ENCODE peak calls at places on chromosomes 16 and 17, in four cellular contexts. Q is adrenal gland, O is upper lobe of left lung, I is sigmoid colon. X is an unnamed sample.
A peak's percentile ranks its signal among the peaks of the same experiment; 100 is the strongest.

GRCh38 chr17:27945333-27945616 is 52.1 kb upstream of the LYRM9 start:
- DNase-seq in O (no peak), I (no peak), Q (no peak), X (no peak)

GRCh38 chr16:69223882-69224281 is 36.9 kb downstream of the SNTB2 start:
- DNase-seq in I (no peak), O (no peak), Q (no peak), X (no peak)

GRCh38 chr17:33520404-33521032 is 227.4 kb upstream of the ASIC2 start:
- DNase-seq in Q (peak; percentile 58), I (no peak), O (no peak), X (no peak)

GRCh38 chr17:55420067-55420775 is 1.4 kb downstream of the MMD start:
- DNase-seq in I (no peak), Q (peak; percentile 23), O (no peak), X (no peak)

GRCh38 chr17:71649986-71650385 is 470.8 kb upstream of the SOX9 start:
- DNase-seq in O (no peak), Q (no peak), I (no peak), X (no peak)

GRCh38 chr17:49618112-49618611 is 42.5 kb downstream of the NXPH3 start:
- DNase-seq in O (no peak), I (no peak), Q (no peak), X (no peak)

GRCh38 chr17:59067340-59067739 is 39.3 kb downstream of the TRIM37 start:
- DNase-seq in Q (no peak), O (no peak), I (no peak), X (no peak)

GRCh38 chr16:86806838-86807351 is 228.5 kb downstream of the FOXL1 start:
- DNase-seq in O (no peak), I (peak; percentile 38), Q (no peak), X (no peak)

GRCh38 chr17:15398291-15398690 is 56.9 kb upstream of the TEKT3 start:
- DNase-seq in Q (peak; percentile 78), O (no peak), I (no peak), X (no peak)

GRCh38 chr16:72473631-72474030 is 301.7 kb upstream of the PMFBP1 start:
- DNase-seq in O (no peak), Q (no peak), I (no peak), X (no peak)

GRCh38 chr16:87953308-87954208 is 2.3 kb downstream of the BANP start:
- DNase-seq in O (no peak), I (no peak), Q (no peak), X (no peak)

GRCh38 chr17:76701471-76701967 is 9.2 kb downstream of the MXRA7 start:
- DNase-seq in O (no peak), I (no peak), Q (no peak), X (no peak)

GRCh38 chr16:35148748-35149147 is 1689.3 kb downstream of the TP53TG3F start:
- DNase-seq in I (no peak), Q (no peak), O (no peak), X (no peak)

GRCh38 chr16:35152067-35152627 is 1692.7 kb downstream of the TP53TG3F start:
- DNase-seq in Q (no peak), O (no peak), I (no peak), X (no peak)

GRCh38 chr16:35150805-35151312 is 1691.4 kb downstream of the TP53TG3F start:
- DNase-seq in I (no peak), O (no peak), Q (no peak), X (no peak)

GRCh38 chr16:35149550-35149949 is 1690.1 kb downstream of the TP53TG3F start:
- DNase-seq in I (no peak), Q (no peak), O (no peak), X (no peak)

GRCh38 chr16:35154627-35155026 is 1695.2 kb downstream of the TP53TG3F start:
- DNase-seq in O (no peak), Q (no peak), I (no peak), X (no peak)
- H3K9me3 ChIP-seq in O (peaks cover 38% of the 10 kb centered on the region), Q (no peaks in the 10 kb centered on the region), I (peaks cover 6% of the 10 kb centered on the region), X (no peaks in the 10 kb centered on the region)

DNA sequence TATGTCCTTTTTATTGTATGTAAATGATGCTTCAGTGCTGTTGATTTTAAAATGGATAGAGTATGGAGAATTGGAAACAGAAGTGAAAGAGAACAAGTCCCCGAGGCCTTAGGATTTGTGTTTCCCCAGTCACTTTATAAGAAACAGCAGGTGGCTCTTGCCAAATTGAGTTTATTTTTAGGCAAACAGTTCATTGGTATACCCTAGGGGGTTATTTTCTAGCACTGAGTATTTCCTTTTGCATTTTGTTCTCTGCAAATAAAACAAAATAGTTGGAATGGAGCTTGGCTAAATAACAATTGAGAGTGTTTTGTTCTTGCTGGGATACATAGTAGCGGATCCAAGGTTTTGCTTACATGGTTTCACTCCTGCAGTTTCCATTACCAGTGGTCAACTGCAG is 591.1 kb upstream of the C16orf82 start:
- DNase-seq in Q (no peak), I (no peak), O (no peak), X (no peak)
- H3K9me3 ChIP-seq in Q (no peaks in the 10 kb centered on the region), I (peaks cover 3% of the 10 kb centered on the region), O (peaks cover 6% of the 10 kb centered on the region), X (no peaks in the 10 kb centered on the region)

DNA sequence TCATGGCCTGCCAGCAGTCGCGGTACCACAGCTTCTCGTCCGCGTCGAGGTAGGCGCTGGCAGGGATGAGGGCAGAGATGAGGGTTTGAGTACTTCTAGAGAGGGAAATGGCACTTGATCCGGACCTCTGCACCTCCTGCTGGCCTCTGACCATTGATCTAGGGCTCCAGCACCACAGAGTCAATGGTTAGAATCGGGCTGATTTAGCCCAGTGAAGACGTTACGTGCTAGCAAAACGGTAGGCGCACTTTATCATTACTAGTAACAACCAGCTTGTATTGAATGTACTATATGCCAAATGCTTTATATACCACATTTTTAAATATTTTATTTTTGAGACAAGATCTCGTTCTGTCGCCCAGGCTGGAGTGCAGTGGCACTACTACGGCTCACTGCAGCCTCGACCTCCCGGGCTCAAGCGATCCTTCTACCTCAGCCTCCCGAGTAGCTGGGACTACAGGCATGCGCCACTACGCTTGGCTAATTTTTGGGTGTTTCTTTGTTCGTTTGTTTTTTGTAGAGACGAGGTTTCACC is 526 bp downstream of the TSNAXIP1 start:
- DNase-seq in I (no peak), Q (no peak), O (no peak), X (no peak)
- H3K9me3 ChIP-seq in I (no peaks in the 10 kb centered on the region), Q (no peaks in the 10 kb centered on the region), O (no peaks in the 10 kb centered on the region), X (no peaks in the 10 kb centered on the region)

DNA sequence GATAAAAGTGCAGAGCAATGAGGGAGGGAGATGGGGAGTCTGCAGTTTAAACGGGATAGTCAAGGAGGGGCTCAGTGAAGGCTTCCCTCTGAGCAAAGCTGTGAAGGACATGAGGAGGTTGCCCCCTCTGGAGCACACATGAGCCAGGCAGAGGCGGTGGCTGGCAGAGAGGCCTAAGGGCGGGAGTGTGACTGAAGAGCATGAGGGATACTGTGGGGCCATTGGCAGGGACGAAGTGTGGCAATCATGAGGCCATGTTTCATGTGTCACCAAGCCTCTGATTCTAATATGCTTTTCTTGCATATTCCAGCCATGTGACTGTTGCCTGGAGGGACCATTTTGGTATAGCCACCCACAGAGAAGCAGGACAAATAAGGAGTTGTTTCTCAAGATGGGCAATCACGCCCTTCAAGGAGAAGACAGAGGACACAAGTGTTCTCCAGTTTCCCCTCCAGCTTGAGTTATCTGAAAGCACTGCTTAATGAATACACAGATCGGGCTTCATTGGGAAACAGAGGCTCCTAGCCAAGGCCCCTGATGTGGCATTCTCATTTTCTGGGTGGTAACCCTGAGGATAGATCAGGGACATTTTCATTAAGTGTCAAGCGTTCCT is 68.0 kb downstream of the AKAP1 start:
- DNase-seq in I (no peak), Q (no peak), O (no peak), X (no peak)
- H3K9me3 ChIP-seq in I (no peaks in the 10 kb centered on the region), Q (no peaks in the 10 kb centered on the region), O (no peaks in the 10 kb centered on the region), X (no peaks in the 10 kb centered on the region)

GRCh38 chr16:55282441-55282840 is 41.6 kb upstream of the IRX6 start:
- DNase-seq in Q (no peak), O (no peak), I (no peak), X (no peak)
- H3K9me3 ChIP-seq in Q (no peaks in the 10 kb centered on the region), O (peaks cover 1% of the 10 kb centered on the region), I (no peaks in the 10 kb centered on the region), X (no peaks in the 10 kb centered on the region)

X was measured in T-helper 17 cell.